ENCODE peak calls at places on chromosomes 2 and 18, in four cellular contexts. S is fibroblast of pulmonary artery, P is AG04449, V is kidney. G is an unnamed sample.

GRCh38 chr2:187302619-187303018 is 145.4 kb downstream of the CALCRL start:
- DNase-seq in S (peak; percentile 92), P (no peak), V (no peak), G (peak; percentile 51)

GRCh38 chr2:72118386-72118785 is 29.3 kb downstream of the CYP26B1 start:
- DNase-seq in S (no peak), P (no peak), V (no peak), G (no peak)

GRCh38 chr2:230849633-230850357 is 14.9 kb upstream of the ITM2C start:
- DNase-seq in S (peak; percentile 30), P (no peak), V (no peak), G (peak; percentile 31)

GRCh38 chr18:7598167-7599062 is 31.3 kb downstream of the PTPRM start:
- DNase-seq in S (peak; percentile 50), P (no peak), V (no peak), G (no peak)

GRCh38 chr2:182717451-182718215 is 1.6 kb downstream of the DNAJC10 start:
- DNase-seq in S (no peak), P (no peak), V (no peak), G (peak; percentile 6)

GRCh38 chr2:5497874-5498273 is 194.3 kb upstream of the SOX11 start:
- DNase-seq in S (no peak), P (no peak), V (no peak), G (no peak)

GRCh38 chr18:11392292-11392691 is 217.1 kb upstream of the SLC35G4 start:
- DNase-seq in S (no peak), P (no peak), V (no peak), G (peak; percentile 13)

GRCh38 chr2:159612255-159612901 is 4.0 kb downstream of the BAZ2B start:
- DNase-seq in S (peak; percentile 56), P (no peak), V (no peak), G (peak; percentile 84)

GRCh38 chr2:156918410-156918809 is 339.1 kb upstream of the GALNT5 start:
- DNase-seq in S (peak; percentile 53), P (no peak), V (no peak), G (peak; percentile 11)

GRCh38 chr2:206457188-206457634 is 13.9 kb downstream of the ADAM23 start:
- DNase-seq in S (no peak), P (no peak), V (no peak), G (no peak)

GRCh38 chr2:152420923-152421322 is 85.9 kb downstream of the FMNL2 start:
- DNase-seq in S (no peak), P (no peak), V (no peak), G (no peak)

GRCh38 chr2:241867776-241868420 is 1.6 kb upstream of the RTP5 start:
- DNase-seq in S (no peak), P (no peak), V (peak; percentile 74), G (no peak)

GRCh38 chr2:227509824-227510619 is 38.1 kb downstream of the AGFG1 start:
- DNase-seq in S (peak; percentile 31), P (peak; percentile 4), V (no peak), G (no peak)

GRCh38 chr2:99544608-99545007 is 54.8 kb upstream of the REV1 start:
- DNase-seq in S (no peak), P (no peak), V (no peak), G (no peak)

GRCh38 chr2:154375625-154376020 is 322.9 kb upstream of the KCNJ3 start:
- DNase-seq in S (peak; percentile 42), P (no peak), V (no peak), G (peak; percentile 74)

GRCh38 chr2:231348173-231348572 is 47.3 kb upstream of the B3GNT7 start:
- DNase-seq in S (peak; percentile 80), P (no peak), V (peak; percentile 2), G (no peak)

GRCh38 chr18:58937204-58937603 is 72.5 kb downstream of the ZNF532 start:
- DNase-seq in S (peak; percentile 73), P (peak; percentile 14), V (no peak), G (peak; percentile 82)

GRCh38 chr18:74742573-74742972 is 144.9 kb downstream of the ZNF407 start:
- DNase-seq in S (peak; percentile 11), P (no peak), V (no peak), G (no peak)

GRCh38 chr2:163604941-163605555 is 130.8 kb downstream of the FIGN start:
- DNase-seq in S (peak; percentile 55), P (peak; percentile 34), V (no peak), G (no peak)

GRCh38 chr2:74267068-74267467 is 68.7 kb downstream of the MTHFD2 start:
- DNase-seq in S (no peak), P (no peak), V (no peak), G (no peak)

GRCh38 chr2:51251356-51251755 is 219.4 kb upstream of the NRXN1 start:
- DNase-seq in S (no peak), P (no peak), V (no peak), G (no peak)

GRCh38 chr2:220811952-220812570 is 760.0 kb downstream of the EPHA4 start:
- DNase-seq in S (peak; percentile 34), P (peak; percentile 4), V (no peak), G (no peak)

GRCh38 chr2:37637122-37637875 is 34.1 kb downstream of the CDC42EP3 start:
- DNase-seq in S (no peak), P (no peak), V (no peak), G (no peak)

GRCh38 chr18:26483633-26484032 is 64.7 kb downstream of the KCTD1 start:
- DNase-seq in S (no peak), P (no peak), V (no peak), G (no peak)
- H3K4me3 ChIP-seq in S (no peak overlapping the region), P (no peak overlapping the region), V (no peak overlapping the region), G (no peak overlapping the region)

GRCh38 chr18:3455090-3455640 is 5.2 kb downstream of the TGIF1 start:
- DNase-seq in S (no peak), P (no peak), V (no peak), G (peak; percentile 56)
- H3K4me3 ChIP-seq in S (peak overlapping the region; percentile 83), P (peak overlapping the region; percentile 7), V (no peak overlapping the region), G (peak overlapping the region; percentile 91)

DNA sequence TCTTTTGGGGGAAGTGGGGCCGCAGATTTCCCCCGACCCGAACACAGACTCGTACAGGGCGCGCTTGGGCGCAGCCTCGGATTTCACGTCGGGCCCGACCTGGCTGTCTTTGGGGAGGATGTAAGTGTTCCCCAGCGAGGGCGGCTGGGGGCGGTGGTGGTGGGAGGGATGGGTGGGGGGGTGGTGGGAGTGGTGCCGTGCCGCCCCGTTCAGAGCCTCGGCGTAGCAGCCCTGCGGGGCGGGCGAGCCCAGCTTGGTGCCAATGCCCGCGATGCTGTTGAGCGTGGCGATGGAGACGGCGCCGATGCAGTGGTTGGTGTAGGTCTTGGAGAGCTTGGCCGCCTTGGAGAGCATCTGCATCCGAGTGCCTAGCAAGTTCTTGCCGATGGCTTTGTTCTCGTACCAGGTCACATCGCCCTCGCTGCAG is 1.5 kb downstream of the KCTD1 start:
- DNase-seq in S (no peak), P (no peak), V (peak; percentile 55), G (no peak)
- H3K4me3 ChIP-seq in S (peak overlapping the region; percentile 70), P (peak overlapping the region; percentile 78), V (no peak overlapping the region), G (peak overlapping the region; percentile 72)

DNA sequence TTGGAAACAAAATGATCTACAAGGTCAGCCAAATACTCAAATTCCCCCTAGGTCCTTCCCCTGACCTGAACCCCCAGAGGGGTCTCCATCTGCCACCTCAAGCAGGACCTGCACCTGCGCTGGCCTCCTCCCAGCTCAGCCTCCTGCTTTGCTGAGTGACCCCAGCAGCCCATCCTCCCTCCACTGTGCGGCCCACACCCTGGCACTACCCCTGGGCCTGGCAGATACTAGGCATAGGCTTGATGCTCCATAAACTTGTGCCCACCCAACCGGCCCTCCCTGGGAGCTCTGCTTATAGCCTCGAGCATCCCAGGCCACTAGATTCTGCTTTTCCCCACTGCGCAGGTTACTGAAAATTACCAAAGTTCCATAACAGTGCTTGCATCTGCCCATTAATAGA is 156.2 kb downstream of the HDAC4 start:
- DNase-seq in S (no peak), P (no peak), V (no peak), G (no peak)
- H3K4me3 ChIP-seq in S (no peak overlapping the region), P (no peak overlapping the region), V (no peak overlapping the region), G (no peak overlapping the region)

GRCh38 chr2:69171829-69172228 is 158.8 kb downstream of the ANTXR1 start:
- DNase-seq in S (no peak), P (no peak), V (no peak), G (no peak)
- H3K4me3 ChIP-seq in S (no peak overlapping the region), P (no peak overlapping the region), V (no peak overlapping the region), G (no peak overlapping the region)